ENCODE peak calls at places on chromosomes 6 and 20, in four cellular contexts. G is foreskin keratinocyte, E is HCT116, D is AG04450. T is an unnamed sample.
A peak's percentile ranks its signal among the peaks of the same experiment; 100 is the strongest.

GRCh38 chr20:51767867-51768758 is at the start of gene ATP9A:
- DNase-seq in G (no peak), E (no peak), D (no peak), T (no peak)

GRCh38 chr20:38171301-38172010 is 6.4 kb upstream of the TGM2 start:
- DNase-seq in G (no peak), E (no peak), D (no peak), T (no peak)

GRCh38 chr6:73704260-73704659 is 8.3 kb downstream of the CD109 start:
- DNase-seq in G (peak; percentile 100), E (peak; percentile 93), D (peak; percentile 94), T (no peak)

GRCh38 chr20:38878798-38879197 is 47.4 kb upstream of the FAM83D start:
- DNase-seq in G (peak; percentile 30), E (no peak), D (no peak), T (no peak)

GRCh38 chr6:167031082-167031709 is 32.0 kb downstream of the CEP43 start:
- DNase-seq in G (peak; percentile 62), E (no peak), D (no peak), T (no peak)

GRCh38 chr20:44075191-44075949 is 111.6 kb downstream of the JPH2 start:
- DNase-seq in G (no peak), E (no peak), D (no peak), T (peak; percentile 12)

GRCh38 chr6:98653171-98653570 is 181.2 kb upstream of the POU3F2 start:
- DNase-seq in G (peak; percentile 16), E (no peak), D (no peak), T (no peak)

GRCh38 chr6:33779305-33779704 is 9.6 kb downstream of the LEMD2 start:
- DNase-seq in G (no peak), E (no peak), D (no peak), T (no peak)

GRCh38 chr20:955111-955510 is 39.0 kb upstream of the ANGPT4 start:
- DNase-seq in G (no peak), E (no peak), D (no peak), T (no peak)

GRCh38 chr6:162706236-162706635 is 21.3 kb downstream of the PRKN start:
- DNase-seq in G (no peak), E (no peak), D (no peak), T (peak; percentile 69)

GRCh38 chr6:125741336-125741735 is 8.1 kb upstream of the HEY2 start:
- DNase-seq in G (no peak), E (no peak), D (no peak), T (no peak)

GRCh38 chr6:163423696-163424095 is 9.2 kb downstream of the QKI start:
- DNase-seq in G (peak; percentile 13), E (no peak), D (no peak), T (no peak)

GRCh38 chr20:32168184-32168910 is 39.2 kb downstream of the PLAGL2 start:
- DNase-seq in G (no peak), E (peak; percentile 3), D (no peak), T (peak; percentile 17)

GRCh38 chr20:41133709-41134361 is 3.5 kb upstream of the PLCG1 start:
- DNase-seq in G (peak; percentile 93), E (no peak), D (no peak), T (no peak)

GRCh38 chr6:104509355-104509754 is 350.4 kb downstream of the HACE1 start:
- DNase-seq in G (no peak), E (no peak), D (no peak), T (no peak)

DNA sequence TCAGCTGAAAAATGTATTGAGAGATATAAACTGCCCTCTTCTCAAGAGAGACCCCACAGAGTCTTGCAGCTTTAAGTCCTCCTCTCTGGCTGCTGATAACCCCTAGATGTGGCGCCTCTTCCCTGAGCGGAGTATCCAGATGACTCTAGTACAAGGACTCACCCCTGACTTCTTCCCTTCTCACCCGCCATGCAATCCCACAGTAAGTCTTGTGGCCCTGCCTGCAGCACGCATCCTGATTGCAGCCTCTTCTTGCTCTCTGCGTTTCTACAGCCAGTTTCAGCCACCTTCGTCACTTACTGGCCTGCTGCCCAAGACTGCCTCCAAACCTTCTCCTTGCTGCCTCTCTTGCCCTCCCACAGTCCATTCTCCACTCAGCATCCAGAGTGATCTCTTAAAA is 2.3 kb upstream of the RPP40 start:
- DNase-seq in G (no peak), E (no peak), D (no peak), T (no peak)
- H3K27ac ChIP-seq in G (no peak overlapping the region), E (no peak overlapping the region), D (no peak overlapping the region), T (no peak overlapping the region)

GRCh38 chr6:123288649-123289048 is 292.6 kb downstream of the CLVS2 start:
- DNase-seq in G (no peak), E (no peak), D (no peak), T (no peak)
- H3K27ac ChIP-seq in G (no peak overlapping the region), E (no peak overlapping the region), D (no peak overlapping the region), T (no peak overlapping the region)

DNA sequence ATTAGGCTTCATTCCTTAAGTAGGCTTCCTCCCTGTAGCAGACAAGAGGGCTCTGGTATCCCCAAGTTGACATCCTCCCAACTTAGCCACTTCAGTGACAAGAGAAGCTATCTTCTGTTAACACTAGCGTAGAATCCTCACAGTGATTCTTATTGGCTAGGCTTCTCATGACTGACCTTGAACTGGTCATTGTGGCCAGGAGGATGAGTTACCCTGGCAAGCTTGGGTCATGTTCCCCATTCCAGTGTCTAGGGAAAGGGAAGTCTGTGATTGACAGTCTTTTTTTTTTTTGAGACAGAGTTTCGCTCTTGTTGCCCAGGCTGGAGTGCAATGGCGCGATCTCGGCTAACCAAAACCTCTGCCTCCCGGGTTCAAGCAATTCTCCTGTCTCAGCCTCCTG is 7.1 kb downstream of the CDKAL1 start:
- DNase-seq in G (no peak), E (no peak), D (no peak), T (no peak)
- H3K27ac ChIP-seq in G (no peak overlapping the region), E (no peak overlapping the region), D (no peak overlapping the region), T (no peak overlapping the region)

GRCh38 chr6:8110725-8111124 is 8.4 kb upstream of the EEF1E1 start:
- DNase-seq in G (no peak), E (no peak), D (no peak), T (no peak)

GRCh38 chr6:8110117-8110721 is 7.9 kb upstream of the EEF1E1 start:
- DNase-seq in G (no peak), E (no peak), D (no peak), T (no peak)

GRCh38 chr6:8113260-8113659 is 10.9 kb upstream of the EEF1E1 start:
- DNase-seq in G (no peak), E (no peak), D (no peak), T (no peak)

GRCh38 chr6:8108031-8108660 is 5.8 kb upstream of the EEF1E1 start:
- DNase-seq in G (peak; percentile 91), E (peak; percentile 27), D (peak; percentile 90), T (no peak)

DNA sequence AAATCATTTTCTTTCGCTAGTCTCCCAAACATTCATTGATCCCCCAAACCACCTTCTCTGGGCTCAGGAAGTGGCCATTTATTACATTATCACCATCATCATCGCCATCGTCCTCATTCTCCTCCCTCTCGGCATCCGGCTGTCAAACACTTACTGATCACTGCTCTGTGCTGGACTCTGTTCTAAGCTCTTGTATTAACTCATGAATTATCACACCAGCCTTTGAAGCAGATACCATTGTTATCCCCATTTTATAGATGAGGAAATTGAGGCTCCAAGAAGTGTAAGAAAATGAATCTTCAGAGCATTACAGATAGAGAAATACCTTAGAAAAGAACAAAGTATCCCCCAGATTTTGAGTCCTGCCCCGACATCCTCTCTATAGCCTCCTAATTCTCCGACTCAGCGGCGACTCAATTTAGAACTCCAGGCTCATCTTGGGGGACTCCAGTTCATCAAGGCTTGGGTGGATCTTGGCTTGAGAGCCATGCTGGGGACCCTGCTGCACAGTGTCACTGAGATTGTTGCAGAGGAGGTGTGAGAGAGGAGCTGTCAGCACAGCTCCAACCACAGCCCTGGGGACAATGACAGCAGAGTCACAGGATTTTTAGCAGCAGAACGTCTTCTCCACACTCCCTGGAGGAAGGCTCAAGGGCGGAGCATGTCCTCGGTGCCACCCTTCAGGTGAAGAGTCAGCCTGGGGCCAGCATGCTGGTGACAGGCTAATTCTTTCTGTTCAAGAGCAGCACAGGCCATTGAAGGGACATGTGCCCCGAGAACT is 6.6 kb upstream of the EEF1E1 start:
- DNase-seq in G (no peak), E (no peak), D (no peak), T (no peak)
- H3K27ac ChIP-seq in G (no peak overlapping the region), E (no peak overlapping the region), D (peak overlapping the region; percentile 88), T (no peak overlapping the region)

DNA sequence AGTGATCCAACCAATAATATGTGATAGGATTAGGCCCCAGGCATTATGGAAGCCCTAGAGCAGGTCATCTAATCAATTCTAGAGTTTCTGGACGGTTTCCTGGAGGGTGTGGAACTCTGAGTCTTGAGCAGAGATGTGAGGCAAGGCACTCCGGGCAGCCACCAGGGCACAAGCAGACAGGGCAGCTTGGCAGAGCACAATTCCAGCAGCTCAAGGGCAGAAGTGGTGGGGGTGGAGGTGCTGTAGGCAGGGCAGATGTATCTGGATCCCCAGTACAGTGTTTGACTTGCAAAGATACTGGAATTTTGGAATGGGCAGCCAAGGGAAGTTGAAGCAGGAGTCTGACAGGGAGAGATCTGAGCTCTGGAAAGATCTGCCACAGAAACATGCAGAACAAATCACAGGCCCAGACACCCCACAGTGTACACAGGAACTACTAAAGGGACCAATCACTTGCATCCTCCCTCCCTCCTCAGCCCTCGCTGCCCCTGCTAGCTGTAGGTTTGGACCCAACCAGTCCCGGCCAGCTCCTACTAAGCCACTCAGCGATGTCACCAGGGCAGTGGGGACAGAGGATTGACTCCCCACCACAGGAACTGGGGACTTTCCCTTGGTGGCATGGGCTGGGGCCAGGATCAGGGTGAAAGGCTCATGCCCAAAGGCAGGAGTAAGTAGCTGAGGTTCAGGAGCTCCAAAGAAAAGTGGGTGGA is 47.0 kb downstream of the TFEB start:
- DNase-seq in G (no peak), E (no peak), D (no peak), T (peak; percentile 60)
- H3K27ac ChIP-seq in G (no peak overlapping the region), E (no peak overlapping the region), D (no peak overlapping the region), T (no peak overlapping the region)

DNA sequence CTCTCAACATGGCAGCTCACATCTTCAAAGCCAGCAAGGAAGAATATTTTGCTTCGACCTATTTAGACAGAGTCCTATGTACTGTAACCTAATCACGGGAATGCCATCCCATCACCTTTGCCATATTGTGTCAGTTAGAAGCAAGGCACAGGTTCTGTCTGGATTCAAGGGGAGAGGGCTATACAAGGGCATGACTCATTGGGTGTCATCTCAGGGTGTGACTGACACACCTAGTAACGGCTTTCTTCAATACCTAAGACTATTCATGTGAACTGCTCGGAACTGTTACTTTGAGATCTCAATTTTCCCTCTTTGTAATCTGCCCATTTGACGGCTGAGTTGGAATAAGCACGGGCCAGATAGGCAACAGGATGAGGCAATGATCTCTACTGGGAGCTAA is 135.6 kb upstream of the HDGFL1 start:
- DNase-seq in G (peak; percentile 34), E (no peak), D (no peak), T (no peak)
- H3K27ac ChIP-seq in G (peak overlapping the region; percentile 39), E (no peak overlapping the region), D (no peak overlapping the region), T (no peak overlapping the region)

DNA sequence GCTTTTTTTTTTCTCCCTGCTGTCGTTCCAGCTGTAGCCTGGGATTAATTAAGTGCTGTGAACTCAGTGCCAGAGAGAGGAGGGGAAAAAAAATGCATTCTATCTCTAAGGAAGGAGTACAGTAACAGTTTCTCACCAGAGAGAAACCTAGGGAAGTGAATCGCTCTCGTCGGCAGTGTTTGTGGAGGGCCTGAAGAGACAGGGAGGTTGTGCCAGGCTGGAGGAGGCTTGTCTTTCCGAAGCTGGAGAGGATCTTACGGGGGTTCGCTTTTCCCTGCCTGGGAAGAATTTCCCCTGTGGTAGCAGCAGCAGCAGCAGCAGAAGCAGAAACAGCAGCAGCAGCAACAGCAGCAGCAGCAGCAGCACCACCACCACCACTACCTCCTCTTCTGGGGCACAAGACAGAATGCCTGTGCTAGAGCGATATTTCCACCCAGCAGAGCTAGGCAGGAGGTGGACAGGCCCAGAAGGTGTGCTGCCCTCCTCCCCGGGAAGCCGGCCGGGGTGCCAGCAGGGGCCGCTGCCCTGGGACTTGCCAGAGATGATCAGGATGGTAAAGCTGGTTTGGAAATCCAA is 186.5 kb downstream of the PDE7B start:
- DNase-seq in G (no peak), E (no peak), D (peak; percentile 34), T (no peak)
- H3K27ac ChIP-seq in G (no peak overlapping the region), E (no peak overlapping the region), D (peak overlapping the region; percentile 88), T (peak overlapping the region; percentile 7)

T was measured in tibial artery.